ENCODE peak calls at places on chromosomes 7 and 10, in eight cellular contexts. I, X, J, W, S, K, F and N are unnamed samples.

GRCh38 chr10:95640891-95641315 is 15.6 kb downstream of the ALDH18A1 start:
- DNase-seq in I (no peak), X (no peak), J (no peak), W (no peak), S (no peak), K (no peak), F (no peak), N (no peak)

GRCh38 chr10:104657458-104657857 is 16.4 kb downstream of the SORCS3 start:
- DNase-seq in I (no peak), X (no peak), J (no peak), W (no peak), S (no peak), K (no peak), F (peak; percentile 36), N (no peak)

GRCh38 chr7:23018747-23019146 is 4.8 kb upstream of the HYCC1 start:
- DNase-seq in I (no peak), X (no peak), J (no peak), W (no peak), S (no peak), K (no peak), F (peak; percentile 72), N (peak; percentile 54)

GRCh38 chr7:131555565-131556054 is 818 bp downstream of the PODXL start:
- DNase-seq in I (no peak), X (peak; percentile 20), J (no peak), W (no peak), S (no peak), K (no peak), F (no peak), N (no peak)

GRCh38 chr10:73244866-73245477 is 2.1 kb downstream of the DNAJC9 start:
- DNase-seq in I (no peak), X (no peak), J (no peak), W (peak; percentile 21), S (no peak), K (no peak), F (no peak), N (no peak)

GRCh38 chr7:29485376-29486190 is 78.1 kb upstream of the PRR15 start:
- DNase-seq in I (no peak), X (no peak), J (no peak), W (no peak), S (no peak), K (no peak), F (peak; percentile 91), N (no peak)

GRCh38 chr10:70588852-70589570 is 13.5 kb downstream of the PRF1 start:
- DNase-seq in I (no peak), X (no peak), J (no peak), W (no peak), S (no peak), K (no peak), F (no peak), N (no peak)

GRCh38 chr10:23994459-23995046 is 214.4 kb upstream of the KIAA1217 start:
- DNase-seq in I (peak; percentile 60), X (peak; percentile 27), J (peak; percentile 13), W (peak; percentile 64), S (peak; percentile 60), K (peak; percentile 23), F (peak; percentile 59), N (peak; percentile 67)

GRCh38 chr7:42566981-42567510 is 330.0 kb upstream of the GLI3 start:
- DNase-seq in I (no peak), X (no peak), J (no peak), W (no peak), S (peak; percentile 21), K (no peak), F (no peak), N (peak; percentile 72)

GRCh38 chr10:126247454-126247975 is 140.8 kb downstream of the ADAM12 start:
- DNase-seq in I (peak; percentile 98), X (no peak), J (no peak), W (no peak), S (peak; percentile 96), K (peak; percentile 99), F (no peak), N (peak; percentile 95)

GRCh38 chr7:31814187-31814586 is 127.2 kb downstream of the PPP1R17 start:
- DNase-seq in I (no peak), X (no peak), J (no peak), W (peak; percentile 9), S (peak; percentile 12), K (no peak), F (no peak), N (no peak)

GRCh38 chr10:61942997-61943457 is 41.5 kb downstream of the ARID5B start:
- DNase-seq in I (no peak), X (no peak), J (no peak), W (peak; percentile 33), S (peak; percentile 81), K (peak; percentile 38), F (no peak), N (peak; percentile 43)

GRCh38 chr10:132891994-132892393 is 50.4 kb downstream of the CFAP46 start:
- DNase-seq in I (no peak), X (no peak), J (no peak), W (no peak), S (no peak), K (peak; percentile 63), F (no peak), N (no peak)

GRCh38 chr7:91492317-91492716 is 228.1 kb downstream of the FZD1 start:
- DNase-seq in I (no peak), X (no peak), J (no peak), W (no peak), S (no peak), K (no peak), F (no peak), N (no peak)

GRCh38 chr7:131921016-131921415 is 364.6 kb upstream of the PODXL start:
- DNase-seq in I (peak; percentile 10), X (no peak), J (no peak), W (no peak), S (peak; percentile 24), K (peak; percentile 7), F (no peak), N (peak; percentile 4)

GRCh38 chr10:65176994-65177393 is 1655.8 kb downstream of the REEP3 start:
- DNase-seq in I (no peak), X (no peak), J (no peak), W (no peak), S (no peak), K (no peak), F (no peak), N (no peak)

GRCh38 chr7:66213637-66214036 is 8.5 kb downstream of the TPST1 start:
- DNase-seq in I (no peak), X (no peak), J (no peak), W (no peak), S (no peak), K (no peak), F (no peak), N (peak; percentile 33)

GRCh38 chr7:144391823-144392255 is 11.7 kb downstream of the NOBOX start:
- DNase-seq in I (peak; percentile 49), X (peak; percentile 53), J (peak; percentile 21), W (peak; percentile 64), S (peak; percentile 54), K (peak; percentile 49), F (peak; percentile 78), N (peak; percentile 58)

GRCh38 chr10:37563715-37564108 is 293.7 kb downstream of the ZNF248 start:
- DNase-seq in I (no peak), X (no peak), J (no peak), W (no peak), S (no peak), K (no peak), F (no peak), N (peak; percentile 4)

GRCh38 chr7:45625067-45625466 is 50.9 kb downstream of the ADCY1 start:
- DNase-seq in I (no peak), X (no peak), J (no peak), W (no peak), S (no peak), K (peak; percentile 3), F (no peak), N (no peak)

GRCh38 chr10:110388682-110389052 is 83.9 kb upstream of the SMNDC1 start:
- DNase-seq in I (no peak), X (no peak), J (no peak), W (no peak), S (no peak), K (no peak), F (no peak), N (no peak)

GRCh38 chr7:88226886-88227516 is 7.2 kb upstream of the SRI start:
- DNase-seq in I (peak; percentile 86), X (no peak), J (no peak), W (no peak), S (peak; percentile 85), K (peak; percentile 66), F (no peak), N (peak; percentile 93)

GRCh38 chr7:28473567-28474266 is 61.4 kb downstream of the CREB5 start:
- DNase-seq in I (no peak), X (no peak), J (no peak), W (no peak), S (no peak), K (no peak), F (peak; percentile 35), N (no peak)

GRCh38 chr7:93374345-93374940 is 142.3 kb downstream of the VPS50 start:
- DNase-seq in I (peak; percentile 30), X (no peak), J (no peak), W (peak; percentile 45), S (peak; percentile 52), K (peak; percentile 16), F (peak; percentile 19), N (peak; percentile 51)